ENCODE peak calls at places on chromosomes 13 and 19, in five cellular contexts. C is tibial nerve, G is tibial artery, J is breast epithelium, V is fibroblast of lung. O is an unnamed sample.

GRCh38 chr13:94657167-94657566 is 55.2 kb downstream of the SOX21 start:
- DNase-seq in C (no peak), G (no peak), J (no peak), V (peak; percentile 30), O (no peak)

GRCh38 chr19:19460258-19460731 is 54.8 kb downstream of the GATAD2A start:
- DNase-seq in C (no peak), G (no peak), J (no peak), V (no peak), O (no peak)

GRCh38 chr19:48539503-48540096 is 12.4 kb upstream of the SULT2B1 start:
- DNase-seq in C (no peak), G (no peak), J (no peak), V (peak; percentile 62), O (no peak)

GRCh38 chr19:13153627-13154240 is 3.5 kb downstream of the IER2 start:
- DNase-seq in C (no peak), G (no peak), J (peak; percentile 35), V (peak; percentile 40), O (peak; percentile 68)

GRCh38 chr13:102817907-102818306 is 19.0 kb downstream of the BIVM start:
- DNase-seq in C (no peak), G (no peak), J (no peak), V (peak; percentile 66), O (no peak)

GRCh38 chr13:52428295-52428694 is 22.1 kb downstream of the VPS36 start:
- DNase-seq in C (no peak), G (no peak), J (no peak), V (peak; percentile 85), O (no peak)

GRCh38 chr13:100262404-100262803 is 173.5 kb downstream of the PCCA start:
- DNase-seq in C (no peak), G (no peak), J (no peak), V (no peak), O (no peak)

GRCh38 chr13:73422973-73423372 is 364.2 kb downstream of the KLF5 start:
- DNase-seq in C (no peak), G (no peak), J (no peak), V (no peak), O (no peak)

GRCh38 chr13:77507931-77508776 is 27.4 kb upstream of the SCEL start:
- DNase-seq in C (no peak), G (no peak), J (no peak), V (peak; percentile 97), O (no peak)

GRCh38 chr19:3545669-3546034 is 6.7 kb downstream of the TEKTIP1 start:
- DNase-seq in C (no peak), G (no peak), J (no peak), V (no peak), O (no peak)

GRCh38 chr13:35179494-35179893 is 237.4 kb downstream of the NBEA start:
- DNase-seq in C (no peak), G (no peak), J (no peak), V (peak; percentile 56), O (no peak)

GRCh38 chr19:4357921-4358326 is 14.6 kb downstream of the MPND start:
- DNase-seq in C (no peak), G (no peak), J (no peak), V (no peak), O (no peak)

GRCh38 chr13:27533155-27533643 is 82.8 kb upstream of the MTIF3 start:
- DNase-seq in C (peak; percentile 54), G (peak; percentile 71), J (peak; percentile 52), V (peak; percentile 55), O (peak; percentile 45)

GRCh38 chr19:46616631-46617322 is 8.1 kb downstream of the PTGIR start:
- DNase-seq in C (no peak), G (no peak), J (peak; percentile 56), V (peak; percentile 80), O (peak; percentile 73)

GRCh38 chr13:50884270-50884669 is 25.3 kb upstream of the RNASEH2B start:
- DNase-seq in C (no peak), G (no peak), J (no peak), V (no peak), O (no peak)

GRCh38 chr19:49811328-49811727 is 1.8 kb downstream of the FUZ start:
- DNase-seq in C (no peak), G (no peak), J (no peak), V (no peak), O (no peak)

GRCh38 chr19:49812997-49813861 is at the start of gene FUZ:
- DNase-seq in C (peak; percentile 94), G (peak; percentile 98), J (peak; percentile 98), V (peak; percentile 99), O (peak; percentile 98)

GRCh38 chr19:49812452-49812996 is 568 bp downstream of the FUZ start:
- DNase-seq in C (no peak), G (no peak), J (no peak), V (no peak), O (no peak)

GRCh38 chr19:49816616-49817015 is 1.5 kb upstream of the MED25 start:
- DNase-seq in C (no peak), G (no peak), J (no peak), V (no peak), O (no peak)

DNA sequence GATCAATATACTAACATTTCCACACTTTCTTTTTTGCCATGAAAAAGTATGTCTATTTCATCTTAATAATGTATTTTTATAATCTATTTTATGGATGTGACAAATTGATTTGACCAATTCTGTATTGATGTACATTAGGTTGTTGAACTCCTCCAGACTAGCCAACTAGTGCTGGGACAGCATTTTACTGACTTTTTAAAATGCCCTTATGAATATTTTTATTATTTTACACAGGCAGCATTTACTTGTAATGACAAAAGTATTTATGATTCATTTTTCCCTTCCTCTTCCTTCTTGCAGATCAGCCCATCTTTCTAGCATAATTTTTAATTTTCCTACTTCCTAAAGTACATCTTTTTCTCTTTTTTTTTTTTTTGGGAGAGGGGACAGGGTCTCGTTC is 918 bp upstream of the FUZ start:
- DNase-seq in C (no peak), G (no peak), J (no peak), V (no peak), O (no peak)
- H3K4me3 ChIP-seq in C (no peak overlapping the region), G (peak overlapping the region; percentile 73), J (peak overlapping the region; percentile 71), V (peak overlapping the region; percentile 6), O (peak overlapping the region; percentile 82)

DNA sequence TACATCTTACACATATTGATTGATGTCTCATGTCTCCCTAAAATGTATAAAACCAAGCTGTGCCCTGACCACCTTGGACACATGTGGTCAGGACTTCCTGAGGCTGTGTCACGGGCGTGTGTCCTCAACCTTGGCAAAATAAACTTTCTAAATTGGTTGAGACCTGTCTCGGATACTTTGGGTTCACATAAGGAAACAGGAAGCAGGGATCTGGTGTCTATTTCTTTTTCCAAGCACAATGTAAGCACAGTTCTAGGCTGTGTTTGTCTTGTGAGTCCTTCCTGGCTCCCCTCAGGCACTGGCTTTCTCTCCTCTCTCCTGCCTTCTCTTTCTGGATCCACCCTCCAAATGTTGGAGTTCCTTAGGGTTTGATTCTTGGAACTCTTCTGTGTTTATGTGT is 27.6 kb upstream of the TPT1 start:
- DNase-seq in C (no peak), G (no peak), J (no peak), V (no peak), O (no peak)
- TF ChIP-seq CTCF in C (no peak), G (no peak), J (no peak), V (no peak), O (no peak)

DNA sequence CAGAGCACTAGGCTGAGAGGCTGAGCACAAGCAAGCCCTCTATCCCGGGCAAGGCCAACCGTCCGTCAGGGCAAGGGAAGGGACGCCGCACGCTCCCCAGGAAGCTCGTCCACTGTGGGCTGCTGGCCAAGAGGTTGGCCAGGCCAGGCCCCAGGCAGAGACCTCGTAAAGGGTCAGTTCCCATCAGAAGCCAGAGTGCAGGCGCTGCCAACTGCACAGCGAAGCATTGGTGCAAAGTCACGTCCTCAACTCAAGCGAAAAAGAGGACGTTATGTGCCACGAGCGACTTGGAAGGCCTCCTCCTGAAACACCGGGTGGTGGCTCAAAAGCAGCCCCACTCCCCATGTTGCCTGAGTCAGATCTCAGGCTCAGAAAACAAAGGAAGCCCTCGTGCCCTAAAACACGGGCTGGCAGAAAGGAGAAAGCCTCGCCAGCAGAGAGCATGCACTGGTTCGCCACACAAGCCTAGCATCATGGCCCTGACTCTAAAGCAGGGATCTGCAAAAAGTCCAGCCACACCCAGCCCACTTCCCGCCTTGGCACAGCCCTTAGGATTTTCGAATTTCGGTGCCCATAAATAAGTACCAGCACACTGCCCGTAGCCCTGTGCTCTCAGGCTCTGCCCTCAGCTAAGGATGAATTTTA is 4.7 kb downstream of the AKAP8 start:
- DNase-seq in C (no peak), G (peak; percentile 70), J (no peak), V (no peak), O (no peak)
- H3K4me3 ChIP-seq in C (no peak overlapping the region), G (peak overlapping the region; percentile 13), J (peak overlapping the region; percentile 7), V (no peak overlapping the region), O (no peak overlapping the region)

DNA sequence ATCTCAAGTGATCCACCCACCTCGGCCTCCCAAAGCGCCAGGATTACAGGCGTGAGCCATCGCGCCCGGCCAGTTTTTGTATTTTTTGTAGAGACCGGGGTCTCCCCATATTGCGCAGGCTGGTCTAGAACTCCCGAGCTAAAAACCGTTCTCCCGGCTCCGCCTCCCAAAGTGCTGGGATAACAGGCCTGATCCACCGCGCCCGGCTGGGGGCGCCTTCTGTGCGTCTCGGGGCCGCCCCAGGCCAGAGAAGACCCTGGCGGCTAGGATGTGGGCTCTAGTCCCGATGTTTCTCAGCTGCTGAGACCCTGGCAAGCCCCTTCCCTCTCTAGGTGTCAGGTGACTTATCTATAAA is 3.6 kb downstream of the ARHGAP45 start:
- DNase-seq in C (no peak), G (no peak), J (no peak), V (no peak), O (no peak)
- TF ChIP-seq CTCF in C (no peak), G (no peak), J (no peak), V (peak; percentile 19), O (no peak)

DNA sequence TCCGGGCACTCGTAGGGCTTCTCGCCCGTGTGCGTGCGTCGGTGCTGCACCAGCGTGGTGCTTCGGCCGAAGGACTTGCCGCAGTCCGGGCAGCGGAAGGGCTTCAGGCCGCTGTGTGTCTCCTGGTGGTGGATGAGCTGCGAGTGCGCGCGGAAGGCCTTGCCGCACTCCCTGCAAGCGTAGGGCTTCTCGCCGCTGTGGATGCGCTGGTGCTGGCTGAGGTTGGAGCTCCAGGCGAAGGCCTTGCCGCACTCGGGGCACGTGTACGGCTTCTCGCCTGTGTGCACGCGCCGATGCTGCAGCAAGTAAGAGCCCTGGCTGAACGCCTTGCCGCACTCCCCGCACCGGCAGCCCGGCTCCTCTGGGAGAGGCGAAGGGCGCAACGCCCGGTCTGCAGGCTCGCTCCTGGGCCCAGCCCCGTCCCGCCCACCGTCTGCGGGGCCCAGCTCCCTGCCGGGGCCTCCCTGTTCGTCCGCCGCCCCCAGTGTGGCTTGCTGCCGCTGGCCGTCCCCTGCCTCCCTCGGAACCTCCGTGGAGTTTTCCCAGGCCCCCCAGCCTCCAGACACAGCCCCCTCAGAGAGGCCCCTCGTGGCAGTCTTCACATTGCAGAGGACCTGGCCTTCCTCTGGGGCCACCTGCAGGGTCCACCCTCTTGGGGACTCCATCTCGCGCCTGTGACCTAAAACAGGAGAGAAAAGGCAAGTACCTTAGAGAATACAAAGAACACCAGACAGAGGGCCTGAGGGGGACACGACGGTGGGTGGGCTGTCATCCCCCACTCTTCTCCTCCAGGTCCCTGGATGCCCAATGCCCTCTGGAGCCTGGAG is 3.9 kb upstream of the A1BG start:
- DNase-seq in C (no peak), G (no peak), J (no peak), V (no peak), O (no peak)
- H3K4me3 ChIP-seq in C (peak overlapping the region; percentile 16), G (peak overlapping the region; percentile 32), J (peak overlapping the region; percentile 42), V (no peak overlapping the region), O (no peak overlapping the region)